ENCODE peak calls at places on chromosomes 1 and 21, in eight cellular contexts. One of them, this sample, is unnamed.

GRCh38 chr1:200901350-200901749 is 6.7 kb downstream of the INAVA start:
- DNase-seq in activated CD4-positive, alpha-beta T cell treated with anti-CD3 and anti-CD28 coated beads, Interleukin-2, amount 50 U/mL, for 1 hour: no peak
- DNase-seq in activated T-cell treated with anti-CD3 and anti-CD28 coated beads, Interleukin-2, amount 50 U/mL, for 1 hour: no peak
- DNase-seq in GM12892: no peak
- DNase-seq in left colon: no peak
- DNase-seq in neural crest cell: no peak
- DNase-seq in pancreas: no peak
- DNase-seq in GM10248: peak
- DNase-seq in this sample: no peak

GRCh38 chr1:177620636-177621190 is 349.1 kb downstream of the SEC16B start:
- DNase-seq in GM10248: no peak
- DNase-seq in left colon: no peak
- DNase-seq in GM12892: no peak
- DNase-seq in activated CD4-positive, alpha-beta T cell treated with anti-CD3 and anti-CD28 coated beads, Interleukin-2, amount 50 U/mL, for 1 hour: no peak
- DNase-seq in activated T-cell treated with anti-CD3 and anti-CD28 coated beads, Interleukin-2, amount 50 U/mL, for 1 hour: no peak
- DNase-seq in neural crest cell: no peak
- DNase-seq in pancreas: no peak
- DNase-seq in this sample: no peak

GRCh38 chr21:44844256-44844655 is 26.4 kb upstream of the SUMO3 start:
- DNase-seq in GM12892: no peak
- DNase-seq in GM10248: no peak
- DNase-seq in left colon: no peak
- DNase-seq in activated CD4-positive, alpha-beta T cell treated with anti-CD3 and anti-CD28 coated beads, Interleukin-2, amount 50 U/mL, for 1 hour: no peak
- DNase-seq in pancreas: peak
- DNase-seq in neural crest cell: no peak
- DNase-seq in activated T-cell treated with anti-CD3 and anti-CD28 coated beads, Interleukin-2, amount 50 U/mL, for 1 hour: peak
- DNase-seq in this sample: no peak

GRCh38 chr1:9685833-9686232 is 34.3 kb downstream of the PIK3CD start:
- DNase-seq in activated CD4-positive, alpha-beta T cell treated with anti-CD3 and anti-CD28 coated beads, Interleukin-2, amount 50 U/mL, for 1 hour: no peak
- DNase-seq in GM12892: no peak
- DNase-seq in pancreas: no peak
- DNase-seq in left colon: no peak
- DNase-seq in GM10248: no peak
- DNase-seq in neural crest cell: no peak
- DNase-seq in activated T-cell treated with anti-CD3 and anti-CD28 coated beads, Interleukin-2, amount 50 U/mL, for 1 hour: no peak
- DNase-seq in this sample: no peak

GRCh38 chr1:241834733-241835377 is 13.1 kb upstream of the EXO1 start:
- DNase-seq in GM10248: no peak
- DNase-seq in activated T-cell treated with anti-CD3 and anti-CD28 coated beads, Interleukin-2, amount 50 U/mL, for 1 hour: no peak
- DNase-seq in pancreas: no peak
- DNase-seq in GM12892: no peak
- DNase-seq in activated CD4-positive, alpha-beta T cell treated with anti-CD3 and anti-CD28 coated beads, Interleukin-2, amount 50 U/mL, for 1 hour: no peak
- DNase-seq in left colon: no peak
- DNase-seq in neural crest cell: no peak
- DNase-seq in this sample: no peak

GRCh38 chr1:30645807-30646206 is 77.6 kb downstream of the MATN1 start:
- DNase-seq in pancreas: no peak
- DNase-seq in activated T-cell treated with anti-CD3 and anti-CD28 coated beads, Interleukin-2, amount 50 U/mL, for 1 hour: no peak
- DNase-seq in GM10248: no peak
- DNase-seq in GM12892: no peak
- DNase-seq in activated CD4-positive, alpha-beta T cell treated with anti-CD3 and anti-CD28 coated beads, Interleukin-2, amount 50 U/mL, for 1 hour: no peak
- DNase-seq in neural crest cell: no peak
- DNase-seq in left colon: no peak
- DNase-seq in this sample: no peak

GRCh38 chr1:181412746-181413145 is 70.6 kb upstream of the CACNA1E start:
- DNase-seq in GM12892: no peak
- DNase-seq in activated T-cell treated with anti-CD3 and anti-CD28 coated beads, Interleukin-2, amount 50 U/mL, for 1 hour: no peak
- DNase-seq in left colon: no peak
- DNase-seq in neural crest cell: no peak
- DNase-seq in activated CD4-positive, alpha-beta T cell treated with anti-CD3 and anti-CD28 coated beads, Interleukin-2, amount 50 U/mL, for 1 hour: no peak
- DNase-seq in pancreas: no peak
- DNase-seq in GM10248: no peak
- DNase-seq in this sample: no peak

GRCh38 chr1:31757204-31757679 is 6.9 kb downstream of the ADGRB2 start:
- DNase-seq in activated CD4-positive, alpha-beta T cell treated with anti-CD3 and anti-CD28 coated beads, Interleukin-2, amount 50 U/mL, for 1 hour: no peak
- DNase-seq in pancreas: no peak
- DNase-seq in neural crest cell: no peak
- DNase-seq in GM12892: no peak
- DNase-seq in activated T-cell treated with anti-CD3 and anti-CD28 coated beads, Interleukin-2, amount 50 U/mL, for 1 hour: no peak
- DNase-seq in left colon: no peak
- DNase-seq in GM10248: no peak
- DNase-seq in this sample: no peak

GRCh38 chr1:197003132-197003531 is 25.8 kb downstream of the CFHR5 start:
- DNase-seq in neural crest cell: no peak
- DNase-seq in GM12892: no peak
- DNase-seq in left colon: no peak
- DNase-seq in pancreas: no peak
- DNase-seq in activated CD4-positive, alpha-beta T cell treated with anti-CD3 and anti-CD28 coated beads, Interleukin-2, amount 50 U/mL, for 1 hour: no peak
- DNase-seq in activated T-cell treated with anti-CD3 and anti-CD28 coated beads, Interleukin-2, amount 50 U/mL, for 1 hour: no peak
- DNase-seq in GM10248: no peak
- DNase-seq in this sample: no peak

GRCh38 chr1:20401405-20402010 is 84.5 kb downstream of the CAMK2N1 start:
- DNase-seq in GM12892: no peak
- DNase-seq in GM10248: no peak
- DNase-seq in neural crest cell: no peak
- DNase-seq in left colon: no peak
- DNase-seq in pancreas: no peak
- DNase-seq in activated T-cell treated with anti-CD3 and anti-CD28 coated beads, Interleukin-2, amount 50 U/mL, for 1 hour: no peak
- DNase-seq in activated CD4-positive, alpha-beta T cell treated with anti-CD3 and anti-CD28 coated beads, Interleukin-2, amount 50 U/mL, for 1 hour: no peak
- DNase-seq in this sample: no peak

GRCh38 chr1:29752141-29752540 is 515.8 kb downstream of the PTPRU start:
- DNase-seq in GM10248: no peak
- DNase-seq in neural crest cell: peak
- DNase-seq in activated T-cell treated with anti-CD3 and anti-CD28 coated beads, Interleukin-2, amount 50 U/mL, for 1 hour: no peak
- DNase-seq in pancreas: no peak
- DNase-seq in GM12892: no peak
- DNase-seq in activated CD4-positive, alpha-beta T cell treated with anti-CD3 and anti-CD28 coated beads, Interleukin-2, amount 50 U/mL, for 1 hour: no peak
- DNase-seq in left colon: no peak
- DNase-seq in this sample: no peak

GRCh38 chr1:63024132-63024531 is 240.2 kb downstream of the ATG4C start:
- DNase-seq in GM10248: no peak
- DNase-seq in left colon: no peak
- DNase-seq in pancreas: no peak
- DNase-seq in activated T-cell treated with anti-CD3 and anti-CD28 coated beads, Interleukin-2, amount 50 U/mL, for 1 hour: no peak
- DNase-seq in GM12892: no peak
- DNase-seq in neural crest cell: no peak
- DNase-seq in activated CD4-positive, alpha-beta T cell treated with anti-CD3 and anti-CD28 coated beads, Interleukin-2, amount 50 U/mL, for 1 hour: no peak
- DNase-seq in this sample: no peak

GRCh38 chr1:93670141-93670540 is 11.5 kb downstream of the BCAR3 start:
- DNase-seq in GM10248: no peak
- DNase-seq in GM12892: no peak
- DNase-seq in neural crest cell: no peak
- DNase-seq in activated CD4-positive, alpha-beta T cell treated with anti-CD3 and anti-CD28 coated beads, Interleukin-2, amount 50 U/mL, for 1 hour: no peak
- DNase-seq in pancreas: no peak
- DNase-seq in left colon: no peak
- DNase-seq in activated T-cell treated with anti-CD3 and anti-CD28 coated beads, Interleukin-2, amount 50 U/mL, for 1 hour: no peak
- DNase-seq in this sample: no peak

GRCh38 chr1:160354388-160354985 is 11.3 kb downstream of the NCSTN start:
- DNase-seq in pancreas: no peak
- DNase-seq in GM10248: no peak
- DNase-seq in left colon: no peak
- DNase-seq in activated T-cell treated with anti-CD3 and anti-CD28 coated beads, Interleukin-2, amount 50 U/mL, for 1 hour: no peak
- DNase-seq in activated CD4-positive, alpha-beta T cell treated with anti-CD3 and anti-CD28 coated beads, Interleukin-2, amount 50 U/mL, for 1 hour: no peak
- DNase-seq in GM12892: no peak
- DNase-seq in neural crest cell: peak
- DNase-seq in this sample: peak

This sample was measured in activated CD8-positive, alpha-beta T cell treated with anti-CD3 and anti-CD28 coated beads, Interleukin-2, amount 10 ng/mL, durations not matched to agents 7 days and 5 days.